ENCODE peak calls at places on chromosome 20, in six cellular contexts. Y is mesendoderm, P is mammary epithelial cell, O is IMR-90, J is HCT116, L is GM23248. D is an unnamed sample.

GRCh38 chr20:43459022-43459942 is 1.6 kb downstream of the SRSF6 start:
- DNase-seq in Y (peak; percentile 40), P (peak; percentile 21), O (peak; percentile 20), J (no peak), L (peak; percentile 38), D (no peak)

GRCh38 chr20:54657268-54657826 is 182.0 kb downstream of the DOK5 start:
- DNase-seq in Y (no peak), P (no peak), O (no peak), J (no peak), L (no peak), D (no peak)

GRCh38 chr20:1945134-1945618 is 48.7 kb downstream of the PDYN start:
- DNase-seq in Y (no peak), P (no peak), O (no peak), J (no peak), L (peak; percentile 89), D (no peak)

GRCh38 chr20:9269280-9269971 is 200.5 kb downstream of the PLCB4 start:
- DNase-seq in Y (no peak), P (no peak), O (peak; percentile 71), J (no peak), L (peak; percentile 64), D (peak; percentile 46)

GRCh38 chr20:52432740-52433139 is 241.2 kb upstream of the ZFP64 start:
- DNase-seq in Y (no peak), P (no peak), O (no peak), J (no peak), L (peak; percentile 85), D (no peak)

GRCh38 chr20:59013031-59013951 is 5.9 kb upstream of the TUBB1 start:
- DNase-seq in Y (no peak), P (no peak), O (no peak), J (no peak), L (no peak), D (no peak)

GRCh38 chr20:49028684-49029083 is 17.4 kb upstream of the CSE1L start:
- DNase-seq in Y (peak; percentile 63), P (peak; percentile 13), O (peak; percentile 41), J (no peak), L (peak; percentile 79), D (peak; percentile 13)

GRCh38 chr20:61964675-61965605 is 100.7 kb downstream of the TAF4 start:
- DNase-seq in Y (no peak), P (no peak), O (no peak), J (no peak), L (no peak), D (no peak)

GRCh38 chr20:24998121-24998520 is 5.6 kb upstream of the APMAP start:
- DNase-seq in Y (no peak), P (no peak), O (no peak), J (no peak), L (no peak), D (no peak)

GRCh38 chr20:53813728-53814459 is 220.3 kb upstream of the ZNF217 start:
- DNase-seq in Y (no peak), P (no peak), O (no peak), J (no peak), L (no peak), D (no peak)

GRCh38 chr20:17617212-17617867 is 47.5 kb downstream of the DSTN start:
- DNase-seq in Y (peak; percentile 68), P (no peak), O (no peak), J (peak; percentile 18), L (peak; percentile 55), D (no peak)

GRCh38 chr20:3749689-3750639 is 17.5 kb downstream of the HSPA12B start:
- DNase-seq in Y (peak; percentile 72), P (peak; percentile 23), O (no peak), J (no peak), L (no peak), D (no peak)

GRCh38 chr20:43379239-43379917 is 78.3 kb upstream of the SRSF6 start:
- DNase-seq in Y (no peak), P (peak; percentile 28), O (peak; percentile 96), J (no peak), L (peak; percentile 98), D (peak; percentile 94)

GRCh38 chr20:20759132-20759531 is 46.7 kb upstream of the RALGAPA2 start:
- DNase-seq in Y (no peak), P (no peak), O (no peak), J (no peak), L (no peak), D (no peak)

GRCh38 chr20:42901689-42902518 is 287.8 kb downstream of the PTPRT start:
- DNase-seq in Y (no peak), P (no peak), O (no peak), J (no peak), L (no peak), D (no peak)

GRCh38 chr20:14879020-14879697 is 541.7 kb upstream of the FLRT3 start:
- DNase-seq in Y (no peak), P (peak; percentile 95), O (peak; percentile 24), J (peak; percentile 77), L (peak; percentile 95), D (peak; percentile 77)

GRCh38 chr20:62642666-62643520 is 590 bp downstream of the SLCO4A1 start:
- DNase-seq in Y (no peak), P (peak; percentile 45), O (peak; percentile 4), J (no peak), L (peak; percentile 33), D (peak; percentile 8)

GRCh38 chr20:36079486-36079885 is 75.1 kb upstream of the EPB41L1 start:
- DNase-seq in Y (no peak), P (no peak), O (no peak), J (no peak), L (no peak), D (no peak)

GRCh38 chr20:12411246-12411940 is 493.7 kb downstream of the BTBD3 start:
- DNase-seq in Y (no peak), P (no peak), O (no peak), J (no peak), L (no peak), D (no peak)

DNA sequence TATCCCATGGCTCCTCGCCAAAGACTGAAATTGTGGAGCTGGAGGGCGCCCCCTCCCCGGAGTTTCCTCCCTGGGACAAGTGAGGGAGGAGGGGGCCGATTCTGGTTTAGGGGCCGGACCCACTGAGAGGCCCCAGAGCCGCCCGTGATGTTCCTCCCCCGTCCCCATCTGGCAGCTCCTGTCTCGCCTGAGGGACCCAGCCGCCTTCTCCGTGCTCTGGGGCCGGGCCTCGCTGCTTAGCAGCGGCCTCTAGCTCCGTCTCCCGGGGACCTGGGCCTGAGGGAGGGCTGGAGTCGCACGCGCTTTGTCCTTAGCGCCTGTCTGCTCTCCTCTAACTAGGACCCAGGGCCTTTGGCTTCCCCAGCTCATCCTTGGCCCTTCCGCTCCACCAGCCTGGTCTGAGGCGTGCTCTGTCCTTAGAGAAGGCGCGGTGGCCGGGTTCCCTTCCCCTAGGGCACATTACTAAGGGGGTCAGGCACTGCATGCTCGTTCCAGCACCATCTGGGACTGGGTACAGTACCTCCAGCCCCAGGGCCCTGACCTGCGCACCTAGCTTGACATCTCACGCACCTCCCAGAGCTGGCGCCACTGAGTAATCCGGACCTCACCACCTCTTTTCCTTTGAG is 29.8 kb downstream of the SLC12A5 start:
- DNase-seq in Y (peak; percentile 60), P (no peak), O (no peak), J (no peak), L (peak; percentile 17), D (no peak)
- H3K9ac ChIP-seq in Y (peak overlapping the region; percentile 24), P (no peak overlapping the region), O (no peak overlapping the region), J (no peak overlapping the region), L (no peak overlapping the region), D (no peak overlapping the region)

DNA sequence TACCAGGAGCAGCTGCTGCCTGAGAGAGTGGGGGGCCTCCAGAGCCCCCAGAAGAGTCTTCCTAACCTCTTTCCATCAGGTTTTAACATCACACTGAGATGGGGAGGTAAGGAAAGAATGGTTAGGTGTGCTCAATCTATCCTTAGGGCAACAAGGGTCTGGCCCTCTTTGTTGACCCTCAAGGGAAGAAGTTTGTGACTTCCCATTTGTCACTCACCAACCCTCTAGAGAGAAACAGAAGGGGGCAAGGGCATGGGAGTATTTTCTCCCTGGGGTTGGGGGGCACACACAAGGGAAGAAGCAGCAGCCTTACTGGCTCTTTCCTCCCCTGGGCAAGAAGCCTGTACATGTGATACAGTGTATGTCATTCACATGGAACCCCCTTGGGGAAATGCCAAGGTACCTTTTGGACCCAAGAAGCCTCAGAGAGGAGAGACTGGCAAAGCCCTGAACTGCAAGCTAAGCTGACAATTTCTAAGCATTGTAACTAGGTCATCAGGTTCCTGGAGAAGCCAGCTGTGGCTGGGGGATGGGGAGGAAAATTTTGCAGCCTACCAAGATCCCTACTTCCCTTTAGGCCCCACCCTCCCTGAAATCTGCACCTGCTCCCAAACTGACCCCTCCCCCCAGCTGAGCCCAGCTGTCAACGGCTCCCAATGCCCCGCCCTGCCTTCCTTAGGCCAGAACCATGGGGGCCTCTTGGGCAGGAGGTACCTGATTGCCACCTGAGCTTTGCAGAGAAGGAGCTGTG is 14.5 kb downstream of the BCL2L1 start:
- DNase-seq in Y (no peak), P (no peak), O (no peak), J (no peak), L (no peak), D (no peak)
- H3K4me2 ChIP-seq in Y (no peak overlapping the region), P (no peak overlapping the region), O (no peak overlapping the region), J (peak overlapping the region; percentile 34), L (no peak overlapping the region), D (no peak overlapping the region)

DNA sequence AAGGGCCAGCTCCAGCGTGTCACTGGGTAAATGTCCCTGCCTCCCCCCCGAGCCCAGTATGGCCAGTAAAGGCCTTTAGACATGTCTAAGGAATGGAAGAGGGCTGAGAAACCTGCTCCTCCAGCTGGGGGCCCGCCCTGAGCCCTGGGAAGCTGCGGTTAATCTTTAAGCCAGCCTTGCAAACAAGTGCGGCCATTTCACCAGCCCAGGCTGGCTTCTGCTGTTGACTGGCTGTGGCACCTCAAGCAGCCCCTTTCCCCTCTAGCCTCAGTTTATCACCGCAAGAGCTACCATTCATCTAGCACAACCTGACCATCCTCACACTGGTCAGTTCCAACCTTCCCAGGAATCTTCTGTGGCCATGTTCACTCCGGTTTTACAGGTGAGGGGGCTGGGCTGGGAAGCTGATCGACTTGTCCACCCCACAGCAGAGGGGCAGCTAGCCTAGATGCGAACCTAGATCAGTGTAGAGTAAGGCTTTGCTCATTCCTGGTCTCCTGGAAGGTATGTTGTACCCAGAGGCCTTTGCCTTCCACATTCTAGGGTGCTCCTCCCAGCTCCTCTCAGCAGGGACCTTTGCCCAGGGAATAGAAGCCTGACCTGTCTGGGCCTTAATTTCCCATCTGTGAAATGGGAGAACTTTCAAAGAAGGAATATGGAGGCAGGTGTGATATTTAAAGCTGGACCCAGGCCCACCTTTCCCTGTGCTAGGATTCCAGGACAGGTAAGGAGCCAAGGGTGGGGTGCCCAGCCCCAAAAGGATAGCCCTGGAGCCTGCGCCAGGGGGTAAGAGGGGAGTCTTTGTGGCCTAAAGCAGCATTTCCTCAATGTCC is 1.2 kb upstream of the SRC start:
- DNase-seq in Y (peak; percentile 70), P (peak; percentile 67), O (no peak), J (no peak), L (no peak), D (no peak)
- H3K4me3 ChIP-seq in Y (no peak overlapping the region), P (peak overlapping the region; percentile 32), O (no peak overlapping the region), J (peak overlapping the region; percentile 59), L (no peak overlapping the region), D (no peak overlapping the region)

DNA sequence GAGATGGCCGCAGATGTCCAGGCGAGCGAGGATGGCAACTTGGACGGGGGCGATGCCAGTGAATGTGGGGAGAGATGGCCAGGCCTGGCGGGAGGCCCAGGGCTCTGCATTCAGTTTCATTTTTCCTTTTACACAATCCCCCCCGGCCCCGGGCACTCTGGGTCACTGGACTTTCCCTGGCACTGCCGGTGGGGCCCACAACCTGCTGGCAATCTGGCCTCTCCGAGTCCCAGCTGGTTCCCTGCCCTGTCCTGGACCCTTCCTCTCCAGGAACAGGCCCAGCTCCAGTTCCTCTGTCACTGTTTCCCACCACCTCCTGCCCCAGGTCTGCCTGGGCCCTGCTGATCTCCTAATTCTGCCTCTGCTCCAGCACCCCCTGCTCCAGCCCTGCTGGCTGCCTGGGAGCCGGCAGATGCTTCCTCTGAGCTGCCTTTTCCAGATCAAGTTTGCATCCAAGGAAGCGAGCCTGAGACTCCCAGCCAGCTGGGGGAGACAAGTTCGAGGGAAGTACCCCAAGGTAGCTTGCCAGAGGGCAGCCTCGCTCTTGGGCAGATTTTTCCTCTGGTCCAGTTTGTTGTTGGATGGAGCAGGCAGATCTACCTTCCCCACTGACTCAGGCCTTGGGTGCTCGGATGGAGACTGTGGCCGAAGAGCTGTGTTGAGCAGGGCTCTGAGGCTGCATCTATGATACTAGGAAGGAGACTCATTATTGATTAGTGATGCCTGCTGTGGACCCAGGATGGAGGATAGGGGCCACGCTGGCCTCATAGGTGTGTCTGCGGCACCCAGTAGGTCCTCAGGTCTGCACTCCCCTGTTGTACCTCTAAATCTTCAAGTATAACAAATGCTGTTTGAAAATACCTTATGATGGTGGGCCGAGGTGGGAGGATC is 83.2 kb downstream of the CEBPB start:
- DNase-seq in Y (no peak), P (no peak), O (no peak), J (no peak), L (peak; percentile 10), D (no peak)
- H3K9ac ChIP-seq in Y (no peak overlapping the region), P (no peak overlapping the region), O (no peak overlapping the region), J (no peak overlapping the region), L (no peak overlapping the region), D (no peak overlapping the region)

D was measured in astrocyte.